ENCODE peak calls at places on chromosome 22, in six cellular contexts. J is sigmoid colon, P is stomach, H is tibial nerve, N is suprapubic skin, K is SK-N-SH. I is an unnamed sample.

GRCh38 chr22:44127353-44127752 is 53.4 kb upstream of the PARVG start:
- DNase-seq in K (no peak), N (no peak), J (peak; percentile 53), P (no peak), H (peak; percentile 12), I (no peak)

GRCh38 chr22:41526226-41526531 is 18.1 kb downstream of the POLR3H start:
- DNase-seq in N (no peak), H (no peak), P (no peak), K (no peak), J (no peak), I (no peak)

GRCh38 chr22:44460287-44461082 is 37.5 kb downstream of the RTL6 start:
- DNase-seq in J (no peak), H (no peak), N (no peak), K (no peak), P (peak; percentile 9), I (peak; percentile 50)

GRCh38 chr22:48868554-48868953 is 959.1 kb downstream of the BRD1 start:
- DNase-seq in P (no peak), N (peak; percentile 71), K (no peak), J (peak; percentile 53), H (no peak), I (no peak)

GRCh38 chr22:26367402-26368245 is 61.4 kb upstream of the ASPHD2 start:
- DNase-seq in K (peak; percentile 68), H (no peak), J (no peak), N (no peak), P (peak; percentile 41), I (no peak)

GRCh38 chr22:40178417-40179409 is 988 bp downstream of the TNRC6B start:
- DNase-seq in K (peak; percentile 16), J (no peak), N (no peak), P (no peak), H (peak; percentile 19), I (no peak)

GRCh38 chr22:30298005-30298701 is 8.8 kb upstream of the CASTOR1 start:
- DNase-seq in N (no peak), K (no peak), J (no peak), P (peak; percentile 78), H (no peak), I (no peak)

GRCh38 chr22:27210111-27210739 is 552.8 kb downstream of the MIAT start:
- DNase-seq in P (no peak), H (no peak), K (no peak), N (no peak), J (no peak), I (no peak)

GRCh38 chr22:28951969-28952521 is 68.7 kb downstream of the ZNRF3 start:
- DNase-seq in J (peak; percentile 82), P (no peak), K (no peak), N (no peak), H (no peak), I (no peak)

GRCh38 chr22:46681010-46681409 is 57.0 kb downstream of the CERK start:
- DNase-seq in J (no peak), P (no peak), K (peak; percentile 78), N (no peak), H (no peak), I (no peak)

GRCh38 chr22:17960695-17961442 is 63.5 kb downstream of the MICAL3 start:
- DNase-seq in K (no peak), N (no peak), P (no peak), J (no peak), H (no peak), I (no peak)

GRCh38 chr22:30566125-30566524 is 8.3 kb downstream of the GAL3ST1 start:
- DNase-seq in N (no peak), P (no peak), H (no peak), J (no peak), K (no peak), I (no peak)

GRCh38 chr22:41532908-41533825 is 11.1 kb downstream of the POLR3H start:
- DNase-seq in J (peak; percentile 87), P (peak; percentile 82), K (peak; percentile 71), H (peak; percentile 59), N (no peak), I (no peak)

GRCh38 chr22:44341431-44342346 is 28.9 kb upstream of the SHISAL1 start:
- DNase-seq in J (peak; percentile 86), P (peak; percentile 79), H (peak; percentile 36), K (peak; percentile 84), N (no peak), I (no peak)

GRCh38 chr22:20396639-20397038 is 2.7 kb downstream of the ZNF74 start:
- DNase-seq in H (peak; percentile 76), P (no peak), N (no peak), J (no peak), K (no peak), I (no peak)
- TF ChIP-seq EP300 in H (peak; percentile 64), P (no peak), N (no peak), J (no peak), K (no peak), I (no peak)

DNA sequence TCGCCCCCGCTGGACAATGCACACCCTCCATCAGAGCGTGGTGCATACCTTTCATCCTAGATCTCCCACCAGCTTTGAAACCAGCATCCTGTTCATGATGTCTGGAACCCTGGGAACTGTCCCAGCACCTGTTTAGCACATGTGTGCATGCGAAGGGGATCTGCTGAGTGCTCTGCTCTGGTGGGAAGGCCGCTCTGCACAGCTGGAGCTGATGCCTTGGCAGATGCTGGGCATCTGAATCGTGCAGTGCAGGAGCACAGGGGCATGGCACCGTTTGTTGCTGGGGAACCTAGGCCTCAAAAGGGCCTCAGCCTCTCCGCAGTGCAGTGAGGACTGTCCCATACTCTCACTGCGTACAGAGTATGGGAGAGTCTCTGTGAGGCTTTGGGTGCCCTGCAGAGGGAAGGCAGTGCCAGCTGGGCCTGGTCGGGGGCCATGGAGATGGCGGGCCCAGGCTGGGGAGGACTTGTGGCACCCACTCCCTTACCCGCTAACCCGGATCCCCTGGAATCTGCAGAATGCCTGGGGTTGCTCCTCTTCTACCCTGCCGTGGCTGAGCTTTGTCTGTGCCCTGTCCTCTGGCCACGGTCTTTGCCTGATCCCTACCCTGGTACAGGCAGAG is 72.9 kb upstream of the ATXN10 start:
- DNase-seq in J (peak; percentile 47), H (no peak), K (peak; percentile 65), P (no peak), N (no peak), I (no peak)
- TF ChIP-seq CTCF in J (no peak), H (no peak), K (no peak), P (no peak), N (no peak), I (no peak)

GRCh38 chr22:20746466-20747189 is 27.3 kb upstream of the SERPIND1 start:
- DNase-seq in K (no peak), J (no peak), N (no peak), P (no peak), H (no peak), I (no peak)
- H3K36me3 ChIP-seq in K (peaks cover 40% of the 10 kb centered on the region), J (peaks cover 20% of the 10 kb centered on the region), N (peaks cover 84% of the 10 kb centered on the region), P (peaks cover 100% of the 10 kb centered on the region), H (peaks cover 5% of the 10 kb centered on the region), I (peaks cover 91% of the 10 kb centered on the region)

DNA sequence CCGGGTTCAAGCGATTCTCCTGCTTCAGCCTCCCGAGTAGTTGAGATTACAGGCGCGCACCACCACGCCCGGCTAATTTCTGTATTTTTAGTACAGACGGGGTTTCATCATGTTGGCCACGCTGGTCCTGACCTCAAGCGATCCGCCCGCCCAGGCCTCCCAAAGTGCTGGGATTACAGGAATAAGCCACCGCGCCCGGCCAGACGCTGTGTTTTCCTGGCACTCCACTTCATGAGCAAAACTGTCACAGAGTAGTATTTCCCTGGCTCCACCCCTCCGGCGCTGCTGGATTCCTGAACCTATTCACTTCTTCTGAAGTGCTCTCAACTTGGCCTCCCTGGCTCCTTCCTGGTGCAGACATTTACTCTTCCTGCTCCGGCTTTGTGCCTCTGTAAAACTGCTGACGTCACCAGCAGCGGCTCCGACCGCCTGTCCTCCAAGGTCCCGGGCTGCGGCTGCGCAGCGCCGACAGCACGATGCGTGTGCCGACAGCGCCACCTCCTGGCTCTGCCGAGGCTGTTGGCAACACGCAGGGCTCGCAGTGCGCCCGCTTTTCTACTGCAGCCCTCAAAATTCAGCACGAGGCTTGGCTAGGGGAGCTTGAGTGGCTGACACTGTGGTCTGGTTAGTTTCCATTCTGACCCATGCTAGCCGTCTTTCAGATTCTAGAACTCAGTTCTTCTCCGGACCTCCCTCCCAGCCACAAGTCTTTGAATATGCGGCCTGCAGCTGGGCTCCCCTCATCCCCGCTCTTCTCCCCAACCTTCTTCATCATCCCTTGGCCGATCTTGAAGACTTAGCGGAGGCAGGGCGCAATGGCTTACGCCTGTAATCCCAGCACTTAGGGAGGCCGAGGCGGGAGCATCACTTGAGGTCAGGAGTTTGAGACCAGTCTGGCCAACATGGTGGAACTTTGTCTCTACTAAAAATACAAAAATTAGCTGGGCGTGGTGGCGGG is 36.6 kb downstream of the APOL3 start:
- DNase-seq in N (peak; percentile 95), H (peak; percentile 84), J (peak; percentile 98), K (peak; percentile 92), P (peak; percentile 96), I (peak; percentile 98)
- TF ChIP-seq EP300 in N (no peak), H (peak; percentile 76), J (peak; percentile 37), K (no peak), P (peak; percentile 52), I (peak; percentile 68)

DNA sequence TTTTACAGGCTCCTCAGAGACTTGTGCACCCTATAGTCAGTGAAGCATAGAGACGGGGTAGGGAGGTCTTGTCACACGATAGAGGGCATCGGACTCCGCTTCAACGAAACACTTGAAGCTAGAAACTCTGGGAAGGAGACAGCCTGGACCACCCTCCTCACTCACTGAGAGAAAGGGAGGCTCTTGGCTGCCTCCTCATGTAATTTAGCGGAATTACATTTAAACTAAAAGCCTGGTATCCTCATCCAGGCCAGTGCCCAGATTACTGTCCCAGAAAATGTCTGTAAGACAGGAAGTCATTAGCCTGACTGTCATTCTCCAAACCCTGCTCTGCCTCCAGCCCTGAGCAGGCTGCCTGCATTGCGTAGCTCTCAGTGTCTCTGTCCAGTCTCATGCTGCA is 36.0 kb downstream of the TTLL1 start:
- DNase-seq in J (no peak), N (no peak), P (no peak), K (peak; percentile 31), H (no peak), I (no peak)
- TF ChIP-seq CTCF in J (no peak), N (no peak), P (no peak), K (no peak), H (no peak), I (no peak)